ENCODE peak calls at places on chromosomes 7 and 10, in eight cellular contexts. T, N, M, F, H, E, O and R are unnamed samples.

GRCh38 chr10:70536196-70536920 is 57.8 kb downstream of the PALD1 start:
- DNase-seq in F (no peak), O (no peak), H (no peak), T (no peak), E (no peak), N (no peak), M (no peak), R (no peak)

GRCh38 chr7:87427289-87427688 is 48.2 kb downstream of the ABCB4 start:
- DNase-seq in T (no peak), N (no peak), H (no peak), M (no peak), F (no peak), E (no peak), O (no peak), R (no peak)

GRCh38 chr7:157464111-157464970 is 127.5 kb downstream of the DNAJB6 start:
- DNase-seq in E (peak; percentile 15), F (no peak), H (no peak), T (peak; percentile 48), O (no peak), M (no peak), N (no peak), R (no peak)

GRCh38 chr7:4273566-4274230 is 408.4 kb upstream of the FOXK1 start:
- DNase-seq in T (no peak), N (no peak), H (no peak), E (peak; percentile 29), O (no peak), F (no peak), M (no peak), R (no peak)

GRCh38 chr10:48442090-48442808 is 135.8 kb downstream of the MAPK8 start:
- DNase-seq in O (no peak), N (no peak), F (no peak), M (no peak), T (no peak), H (no peak), E (peak; percentile 43), R (no peak)

GRCh38 chr7:117385340-117386124 is 41.8 kb downstream of the ASZ1 start:
- DNase-seq in E (no peak), T (no peak), N (no peak), F (no peak), H (no peak), O (peak; percentile 21), M (peak; percentile 42), R (peak; percentile 28)

GRCh38 chr10:123398180-123398591 is 244.0 kb downstream of the BUB3 start:
- DNase-seq in O (no peak), E (no peak), F (no peak), H (no peak), T (no peak), M (no peak), N (no peak), R (no peak)

GRCh38 chr7:115122388-115122787 is 200.5 kb downstream of the MDFIC start:
- DNase-seq in E (no peak), T (no peak), H (no peak), F (no peak), M (no peak), N (no peak), O (no peak), R (no peak)

GRCh38 chr7:140209866-140210609 is 33.3 kb upstream of the KDM7A start:
- DNase-seq in O (peak; percentile 52), E (no peak), F (no peak), M (no peak), T (peak; percentile 36), H (no peak), N (no peak), R (peak; percentile 88)

GRCh38 chr7:1695800-1696454 is 25.9 kb downstream of the ELFN1 start:
- DNase-seq in E (peak; percentile 35), M (no peak), T (no peak), N (no peak), H (peak; percentile 3), O (no peak), F (no peak), R (no peak)

GRCh38 chr10:125096371-125096770 is 64.0 kb downstream of the CTBP2 start:
- DNase-seq in F (no peak), O (no peak), H (no peak), T (no peak), N (no peak), M (no peak), E (no peak), R (no peak)

GRCh38 chr10:87691515-87692070 is 31.9 kb downstream of the PAPSS2 start:
- DNase-seq in E (no peak), O (peak; percentile 55), T (no peak), H (no peak), N (no peak), F (no peak), M (no peak), R (peak; percentile 21)

GRCh38 chr7:133936074-133936473 is 191.1 kb upstream of the LRGUK start:
- DNase-seq in M (peak; percentile 82), E (no peak), F (peak; percentile 14), T (no peak), H (no peak), N (no peak), O (no peak), R (no peak)

GRCh38 chr7:34354906-34355305 is 303.1 kb upstream of the NPSR1 start:
- DNase-seq in E (no peak), T (no peak), N (no peak), O (no peak), F (no peak), H (no peak), M (peak; percentile 52), R (no peak)

GRCh38 chr7:632831-633210 is 93.7 kb upstream of the DNAAF5 start:
- DNase-seq in E (no peak), F (no peak), M (no peak), T (no peak), N (no peak), H (no peak), O (no peak), R (no peak)

GRCh38 chr10:329361-330099 is 194.3 kb downstream of the ZMYND11 start:
- DNase-seq in N (peak; percentile 88), F (peak; percentile 92), O (peak; percentile 89), E (peak; percentile 91), H (peak; percentile 88), T (peak; percentile 66), M (peak; percentile 94), R (peak; percentile 90)

GRCh38 chr10:85786401-85786899 is 580.1 kb downstream of the GRID1 start:
- DNase-seq in E (no peak), H (no peak), N (no peak), F (no peak), O (peak; percentile 30), T (peak; percentile 12), M (no peak), R (peak; percentile 38)

GRCh38 chr10:95770084-95770720 is 14.2 kb downstream of the ENTPD1 start:
- DNase-seq in N (no peak), H (no peak), T (no peak), M (no peak), F (no peak), E (no peak), O (no peak), R (no peak)

GRCh38 chr7:128189231-128189930 is 51.7 kb upstream of the LEP start:
- DNase-seq in N (no peak), H (no peak), E (no peak), T (no peak), O (no peak), M (no peak), F (no peak), R (no peak)

GRCh38 chr10:49735161-49735560 is 27.0 kb downstream of the OGDHL start:
- DNase-seq in E (no peak), N (no peak), T (no peak), F (no peak), H (no peak), M (no peak), O (no peak), R (no peak)

GRCh38 chr7:55286666-55287065 is 78.5 kb upstream of the LANCL2 start:
- DNase-seq in F (no peak), N (no peak), M (no peak), H (no peak), T (no peak), O (no peak), E (no peak), R (no peak)

GRCh38 chr10:77756319-77757232 is 119.0 kb upstream of the KCNMA1 start:
- DNase-seq in M (peak; percentile 55), N (peak; percentile 43), E (no peak), H (no peak), O (peak; percentile 27), T (no peak), F (peak; percentile 69), R (peak; percentile 74)

GRCh38 chr10:72688208-72688651 is 3.7 kb upstream of the MCU start:
- DNase-seq in O (no peak), H (no peak), T (no peak), E (no peak), F (peak; percentile 77), N (peak; percentile 66), M (peak; percentile 79), R (no peak)

GRCh38 chr10:99873846-99874245 is 91.4 kb downstream of the ABCC2 start:
- DNase-seq in M (no peak), N (no peak), T (no peak), E (no peak), F (no peak), H (no peak), O (no peak), R (no peak)

GRCh38 chr10:71796749-71797405 is 23.6 kb upstream of the VSIR start:
- DNase-seq in H (no peak), N (no peak), T (no peak), O (no peak), E (no peak), M (no peak), F (no peak), R (peak; percentile 26)

GRCh38 chr7:17815318-17815717 is 125.0 kb downstream of the SNX13 start:
- DNase-seq in M (no peak), O (no peak), F (no peak), T (no peak), N (no peak), H (no peak), E (peak; percentile 58), R (no peak)